ENCODE peak calls at places on chromosomes 13 and 19, in five cellular contexts. One of them, this sample, is unnamed.

GRCh38 chr13:109146912-109147624 is 517.7 kb downstream of the MYO16 start:
- DNase-seq in caudate nucleus: no peak
- DNase-seq in GM13977: no peak
- DNase-seq in T-helper 2 cell: no peak
- DNase-seq in natural killer cell: no peak
- DNase-seq in this sample: no peak

GRCh38 chr13:30870049-30870884 is 35.8 kb upstream of the MEDAG start:
- DNase-seq in natural killer cell: no peak
- DNase-seq in caudate nucleus: no peak
- DNase-seq in T-helper 2 cell: no peak
- DNase-seq in GM13977: peak
- DNase-seq in this sample: peak

GRCh38 chr19:9877775-9878510 is 42.8 kb downstream of the PIN1 start:
- DNase-seq in GM13977: no peak
- DNase-seq in natural killer cell: no peak
- DNase-seq in T-helper 2 cell: no peak
- DNase-seq in caudate nucleus: no peak
- DNase-seq in this sample: no peak

GRCh38 chr19:19463348-19464117 is 51.8 kb downstream of the TSSK6 start:
- DNase-seq in caudate nucleus: no peak
- DNase-seq in GM13977: no peak
- DNase-seq in T-helper 2 cell: no peak
- DNase-seq in natural killer cell: no peak
- DNase-seq in this sample: no peak

GRCh38 chr13:111115051-111115840 is at the start of gene ARHGEF7:
- DNase-seq in GM13977: peak
- DNase-seq in T-helper 2 cell: no peak
- DNase-seq in caudate nucleus: no peak
- DNase-seq in natural killer cell: no peak
- DNase-seq in this sample: no peak

GRCh38 chr19:34794289-34794960 is 21.4 kb upstream of the ZNF599 start:
- DNase-seq in natural killer cell: no peak
- DNase-seq in GM13977: no peak
- DNase-seq in caudate nucleus: no peak
- DNase-seq in T-helper 2 cell: no peak
- DNase-seq in this sample: no peak

GRCh38 chr13:112346173-112346898 is 29.8 kb upstream of the SPACA7 start:
- DNase-seq in caudate nucleus: no peak
- DNase-seq in GM13977: no peak
- DNase-seq in T-helper 2 cell: no peak
- DNase-seq in natural killer cell: no peak
- DNase-seq in this sample: no peak

GRCh38 chr19:13121551-13122274 is 3.6 kb downstream of the NACC1 start:
- DNase-seq in GM13977: no peak
- DNase-seq in T-helper 2 cell: no peak
- DNase-seq in natural killer cell: peak
- DNase-seq in caudate nucleus: no peak
- DNase-seq in this sample: no peak

GRCh38 chr13:53045110-53045509 is 16.5 kb downstream of the OLFM4 start:
- DNase-seq in GM13977: no peak
- DNase-seq in T-helper 2 cell: no peak
- DNase-seq in caudate nucleus: no peak
- DNase-seq in natural killer cell: no peak
- DNase-seq in this sample: peak

GRCh38 chr19:15274477-15274876 is 42.2 kb upstream of the EPHX3 start:
- DNase-seq in GM13977: no peak
- DNase-seq in T-helper 2 cell: no peak
- DNase-seq in caudate nucleus: no peak
- DNase-seq in natural killer cell: no peak
- DNase-seq in this sample: no peak

GRCh38 chr19:911197-912033 is 1.6 kb downstream of the R3HDM4 start:
- DNase-seq in natural killer cell: no peak
- DNase-seq in T-helper 2 cell: no peak
- DNase-seq in GM13977: no peak
- DNase-seq in caudate nucleus: no peak
- DNase-seq in this sample: no peak

GRCh38 chr13:24661713-24662112 is 18.5 kb upstream of the ATP12A start:
- DNase-seq in GM13977: no peak
- DNase-seq in T-helper 2 cell: no peak
- DNase-seq in caudate nucleus: no peak
- DNase-seq in natural killer cell: no peak
- DNase-seq in this sample: no peak

GRCh38 chr13:20191311-20191901 is 1.3 kb downstream of the GJB2 start:
- DNase-seq in caudate nucleus: no peak
- DNase-seq in natural killer cell: no peak
- DNase-seq in T-helper 2 cell: no peak
- DNase-seq in GM13977: no peak
- DNase-seq in this sample: no peak

GRCh38 chr19:35355851-35356460 is 2.3 kb upstream of the FFAR3 start:
- DNase-seq in caudate nucleus: no peak
- DNase-seq in GM13977: peak
- DNase-seq in natural killer cell: no peak
- DNase-seq in T-helper 2 cell: no peak
- DNase-seq in this sample: no peak

GRCh38 chr13:113746671-113747070 is 12.4 kb upstream of the TMEM255B start:
- DNase-seq in natural killer cell: no peak
- DNase-seq in T-helper 2 cell: no peak
- DNase-seq in caudate nucleus: no peak
- DNase-seq in GM13977: no peak
- DNase-seq in this sample: no peak

GRCh38 chr19:16288544-16288943 is 36.1 kb upstream of the KLF2 start:
- DNase-seq in caudate nucleus: no peak
- DNase-seq in natural killer cell: no peak
- DNase-seq in GM13977: no peak
- DNase-seq in T-helper 2 cell: no peak
- DNase-seq in this sample: no peak

GRCh38 chr13:61414136-61414535 is 1.5 kb downstream of the PCDH20 start:
- DNase-seq in natural killer cell: no peak
- DNase-seq in GM13977: no peak
- DNase-seq in T-helper 2 cell: no peak
- DNase-seq in caudate nucleus: no peak
- DNase-seq in this sample: no peak

GRCh38 chr13:51619614-51620013 is 35.4 kb downstream of the WDFY2 start:
- DNase-seq in natural killer cell: no peak
- DNase-seq in T-helper 2 cell: no peak
- DNase-seq in GM13977: no peak
- DNase-seq in caudate nucleus: no peak
- DNase-seq in this sample: no peak

GRCh38 chr13:45584816-45585215 is 30.7 kb downstream of the ERICH6B start:
- DNase-seq in natural killer cell: no peak
- DNase-seq in T-helper 2 cell: no peak
- DNase-seq in caudate nucleus: no peak
- DNase-seq in GM13977: no peak
- DNase-seq in this sample: no peak

GRCh38 chr19:47227347-47228167 is 3.4 kb downstream of the BBC3 start:
- DNase-seq in GM13977: peak
- DNase-seq in natural killer cell: peak
- DNase-seq in T-helper 2 cell: no peak
- DNase-seq in caudate nucleus: no peak
- DNase-seq in this sample: peak

GRCh38 chr19:56554272-56554869 is 12.9 kb upstream of the ZNF470 start:
- DNase-seq in GM13977: no peak
- DNase-seq in T-helper 2 cell: no peak
- DNase-seq in natural killer cell: no peak
- DNase-seq in caudate nucleus: no peak
- DNase-seq in this sample: no peak

GRCh38 chr19:44741841-44742352 is 6.6 kb upstream of the BCL3 start:
- DNase-seq in GM13977: no peak
- DNase-seq in caudate nucleus: peak
- DNase-seq in T-helper 2 cell: no peak
- DNase-seq in natural killer cell: no peak
- DNase-seq in this sample: peak

GRCh38 chr19:50728084-50728737 is 5.0 kb downstream of the CLEC11A start:
- DNase-seq in T-helper 2 cell: peak
- DNase-seq in natural killer cell: no peak
- DNase-seq in GM13977: peak
- DNase-seq in caudate nucleus: peak
- DNase-seq in this sample: peak

GRCh38 chr13:47908200-47908902 is 92.7 kb downstream of the SUCLA2 start:
- DNase-seq in T-helper 2 cell: no peak
- DNase-seq in natural killer cell: no peak
- DNase-seq in GM13977: no peak
- DNase-seq in caudate nucleus: no peak
- DNase-seq in this sample: no peak

GRCh38 chr13:106161186-106161585 is 374.3 kb downstream of the EFNB2 start:
- DNase-seq in caudate nucleus: no peak
- DNase-seq in GM13977: no peak
- DNase-seq in natural killer cell: no peak
- DNase-seq in T-helper 2 cell: no peak
- DNase-seq in this sample: no peak

GRCh38 chr19:55647732-55648656 is at the start of gene CCDC106:
- DNase-seq in T-helper 2 cell: no peak
- DNase-seq in caudate nucleus: no peak
- DNase-seq in GM13977: peak
- DNase-seq in natural killer cell: no peak
- DNase-seq in this sample: peak